ENCODE peak calls at places on chromosomes 5 and 9, in six cellular contexts. One of them, this sample, is unnamed.

GRCh38 chr5:51201024-51201423 is 182.2 kb upstream of the ISL1 start:
- DNase-seq in choroid plexus epithelial cell: no peak
- DNase-seq in left ventricle myocardium inferior: no peak
- DNase-seq in tibial artery: no peak
- DNase-seq in ovary: no peak
- DNase-seq in adrenal gland: no peak
- DNase-seq in this sample: no peak

GRCh38 chr5:93305984-93306383 is 275.0 kb downstream of the NR2F1-AS1 start:
- DNase-seq in choroid plexus epithelial cell: peak
- DNase-seq in left ventricle myocardium inferior: no peak
- DNase-seq in tibial artery: no peak
- DNase-seq in ovary: no peak
- DNase-seq in adrenal gland: no peak
- DNase-seq in this sample: peak

GRCh38 chr9:137381501-137382443 is 41.2 kb downstream of the EXD3 start:
- DNase-seq in choroid plexus epithelial cell: no peak
- DNase-seq in left ventricle myocardium inferior: no peak
- DNase-seq in tibial artery: no peak
- DNase-seq in ovary: peak
- DNase-seq in adrenal gland: no peak
- DNase-seq in this sample: no peak

GRCh38 chr9:100848731-100849130 is 179.8 kb upstream of the PLPPR1 start:
- DNase-seq in choroid plexus epithelial cell: no peak
- DNase-seq in left ventricle myocardium inferior: no peak
- DNase-seq in tibial artery: no peak
- DNase-seq in ovary: no peak
- DNase-seq in adrenal gland: no peak
- DNase-seq in this sample: no peak

GRCh38 chr9:69452110-69452780 is 127.2 kb downstream of the ENTREP1 start:
- DNase-seq in choroid plexus epithelial cell: peak
- DNase-seq in left ventricle myocardium inferior: no peak
- DNase-seq in tibial artery: no peak
- DNase-seq in ovary: no peak
- DNase-seq in adrenal gland: no peak
- DNase-seq in this sample: peak

GRCh38 chr5:147611483-147611882 is 101.6 kb upstream of the DPYSL3 start:
- DNase-seq in choroid plexus epithelial cell: no peak
- DNase-seq in left ventricle myocardium inferior: no peak
- DNase-seq in tibial artery: no peak
- DNase-seq in ovary: no peak
- DNase-seq in adrenal gland: no peak
- DNase-seq in this sample: no peak

GRCh38 chr5:88150747-88151146 is 117.9 kb downstream of the TMEM161B start:
- DNase-seq in choroid plexus epithelial cell: no peak
- DNase-seq in left ventricle myocardium inferior: no peak
- DNase-seq in tibial artery: no peak
- DNase-seq in ovary: no peak
- DNase-seq in adrenal gland: no peak
- DNase-seq in this sample: no peak

GRCh38 chr9:14868772-14869583 is 41.2 kb downstream of the FREM1 start:
- DNase-seq in choroid plexus epithelial cell: no peak
- DNase-seq in left ventricle myocardium inferior: no peak
- DNase-seq in tibial artery: no peak
- DNase-seq in ovary: no peak
- DNase-seq in adrenal gland: no peak
- DNase-seq in this sample: peak

GRCh38 chr9:137278061-137278912 is 761 bp downstream of the TOR4A start:
- DNase-seq in choroid plexus epithelial cell: peak
- DNase-seq in left ventricle myocardium inferior: no peak
- DNase-seq in tibial artery: no peak
- DNase-seq in ovary: peak
- DNase-seq in adrenal gland: no peak
- DNase-seq in this sample: no peak

GRCh38 chr5:40080191-40080590 is 599.5 kb upstream of the PTGER4 start:
- DNase-seq in choroid plexus epithelial cell: no peak
- DNase-seq in left ventricle myocardium inferior: no peak
- DNase-seq in tibial artery: no peak
- DNase-seq in ovary: no peak
- DNase-seq in adrenal gland: no peak
- DNase-seq in this sample: no peak

GRCh38 chr5:143592648-143593047 is 189.2 kb upstream of the NR3C1 start:
- DNase-seq in choroid plexus epithelial cell: peak
- DNase-seq in left ventricle myocardium inferior: no peak
- DNase-seq in tibial artery: no peak
- DNase-seq in ovary: no peak
- DNase-seq in adrenal gland: peak
- DNase-seq in this sample: no peak

GRCh38 chr5:83145241-83145640 is 67.9 kb downstream of the XRCC4 start:
- DNase-seq in choroid plexus epithelial cell: peak
- DNase-seq in left ventricle myocardium inferior: no peak
- DNase-seq in tibial artery: no peak
- DNase-seq in ovary: no peak
- DNase-seq in adrenal gland: no peak
- DNase-seq in this sample: no peak

GRCh38 chr9:79452265-79452664 is 119.5 kb upstream of the TLE4 start:
- DNase-seq in choroid plexus epithelial cell: no peak
- DNase-seq in left ventricle myocardium inferior: no peak
- DNase-seq in tibial artery: no peak
- DNase-seq in ovary: no peak
- DNase-seq in adrenal gland: no peak
- DNase-seq in this sample: no peak

GRCh38 chr5:167899490-167899889 is 392.0 kb upstream of the WWC1 start:
- DNase-seq in choroid plexus epithelial cell: peak
- DNase-seq in left ventricle myocardium inferior: no peak
- DNase-seq in tibial artery: no peak
- DNase-seq in ovary: no peak
- DNase-seq in adrenal gland: no peak
- DNase-seq in this sample: no peak

GRCh38 chr5:78341445-78341844 is 19.0 kb upstream of the SCAMP1 start:
- DNase-seq in choroid plexus epithelial cell: peak
- DNase-seq in left ventricle myocardium inferior: no peak
- DNase-seq in tibial artery: no peak
- DNase-seq in ovary: no peak
- DNase-seq in adrenal gland: no peak
- DNase-seq in this sample: no peak

GRCh38 chr9:6449645-6450044 is 36.6 kb downstream of the UHRF2 start:
- DNase-seq in choroid plexus epithelial cell: no peak
- DNase-seq in left ventricle myocardium inferior: no peak
- DNase-seq in tibial artery: no peak
- DNase-seq in ovary: no peak
- DNase-seq in adrenal gland: no peak
- DNase-seq in this sample: no peak

GRCh38 chr5:9222054-9222738 is 323.7 kb downstream of the SEMA5A start:
- DNase-seq in choroid plexus epithelial cell: no peak
- DNase-seq in left ventricle myocardium inferior: no peak
- DNase-seq in tibial artery: no peak
- DNase-seq in ovary: no peak
- DNase-seq in adrenal gland: no peak
- DNase-seq in this sample: no peak

GRCh38 chr5:173397531-173397930 is 69.3 kb upstream of the STC2 start:
- DNase-seq in choroid plexus epithelial cell: no peak
- DNase-seq in left ventricle myocardium inferior: no peak
- DNase-seq in tibial artery: no peak
- DNase-seq in ovary: no peak
- DNase-seq in adrenal gland: no peak
- DNase-seq in this sample: no peak

GRCh38 chr5:168136340-168136739 is 155.1 kb upstream of the WWC1 start:
- DNase-seq in choroid plexus epithelial cell: no peak
- DNase-seq in left ventricle myocardium inferior: no peak
- DNase-seq in tibial artery: no peak
- DNase-seq in ovary: no peak
- DNase-seq in adrenal gland: no peak
- DNase-seq in this sample: no peak

GRCh38 chr5:61333351-61334223 is 1.5 kb downstream of the ZSWIM6 start:
- DNase-seq in choroid plexus epithelial cell: no peak
- DNase-seq in left ventricle myocardium inferior: peak
- DNase-seq in tibial artery: peak
- DNase-seq in ovary: peak
- DNase-seq in adrenal gland: peak
- DNase-seq in this sample: peak

GRCh38 chr5:177455036-177455660 is 8.5 kb downstream of the PRR7 start:
- DNase-seq in choroid plexus epithelial cell: peak
- DNase-seq in left ventricle myocardium inferior: peak
- DNase-seq in tibial artery: peak
- DNase-seq in ovary: peak
- DNase-seq in adrenal gland: peak
- DNase-seq in this sample: peak

GRCh38 chr9:92378825-92379535 is 25.4 kb downstream of the OGN start:
- DNase-seq in choroid plexus epithelial cell: no peak
- DNase-seq in left ventricle myocardium inferior: no peak
- DNase-seq in tibial artery: no peak
- DNase-seq in ovary: no peak
- DNase-seq in adrenal gland: no peak
- DNase-seq in this sample: no peak

GRCh38 chr5:76691470-76692273 is 24.3 kb upstream of the F2R start:
- DNase-seq in choroid plexus epithelial cell: peak
- DNase-seq in left ventricle myocardium inferior: no peak
- DNase-seq in tibial artery: no peak
- DNase-seq in ovary: no peak
- DNase-seq in adrenal gland: no peak
- DNase-seq in this sample: peak

GRCh38 chr9:22073349-22073748 is 64.2 kb upstream of the CDKN2B start:
- DNase-seq in choroid plexus epithelial cell: no peak
- DNase-seq in left ventricle myocardium inferior: no peak
- DNase-seq in tibial artery: no peak
- DNase-seq in ovary: no peak
- DNase-seq in adrenal gland: no peak
- DNase-seq in this sample: no peak

GRCh38 chr5:50564079-50564478 is 102.4 kb upstream of the PARP8 start:
- DNase-seq in choroid plexus epithelial cell: no peak
- DNase-seq in left ventricle myocardium inferior: no peak
- DNase-seq in tibial artery: no peak
- DNase-seq in ovary: no peak
- DNase-seq in adrenal gland: no peak
- DNase-seq in this sample: no peak

GRCh38 chr9:37969130-37969529 is 65.2 kb upstream of the SLC25A51 start:
- DNase-seq in choroid plexus epithelial cell: peak
- DNase-seq in left ventricle myocardium inferior: peak
- DNase-seq in tibial artery: no peak
- DNase-seq in ovary: no peak
- DNase-seq in adrenal gland: peak
- DNase-seq in this sample: no peak

GRCh38 chr9:136470792-136471469 is 11.9 kb downstream of the SEC16A start:
- DNase-seq in choroid plexus epithelial cell: no peak
- DNase-seq in left ventricle myocardium inferior: no peak
- DNase-seq in tibial artery: no peak
- DNase-seq in ovary: no peak
- DNase-seq in adrenal gland: no peak
- DNase-seq in this sample: no peak

GRCh38 chr9:113580041-113580953 is 116.8 kb downstream of the RGS3 start:
- DNase-seq in choroid plexus epithelial cell: peak
- DNase-seq in left ventricle myocardium inferior: peak
- DNase-seq in tibial artery: peak
- DNase-seq in ovary: no peak
- DNase-seq in adrenal gland: peak
- DNase-seq in this sample: no peak

GRCh38 chr5:98638701-98639100 is 134.8 kb upstream of the RGMB start:
- DNase-seq in choroid plexus epithelial cell: peak
- DNase-seq in left ventricle myocardium inferior: no peak
- DNase-seq in tibial artery: peak
- DNase-seq in ovary: peak
- DNase-seq in adrenal gland: peak
- DNase-seq in this sample: no peak

GRCh38 chr9:134732392-134733110 is 90.9 kb downstream of the COL5A1 start:
- DNase-seq in choroid plexus epithelial cell: peak
- DNase-seq in left ventricle myocardium inferior: no peak
- DNase-seq in tibial artery: no peak
- DNase-seq in ovary: peak
- DNase-seq in adrenal gland: no peak
- DNase-seq in this sample: no peak

DNA sequence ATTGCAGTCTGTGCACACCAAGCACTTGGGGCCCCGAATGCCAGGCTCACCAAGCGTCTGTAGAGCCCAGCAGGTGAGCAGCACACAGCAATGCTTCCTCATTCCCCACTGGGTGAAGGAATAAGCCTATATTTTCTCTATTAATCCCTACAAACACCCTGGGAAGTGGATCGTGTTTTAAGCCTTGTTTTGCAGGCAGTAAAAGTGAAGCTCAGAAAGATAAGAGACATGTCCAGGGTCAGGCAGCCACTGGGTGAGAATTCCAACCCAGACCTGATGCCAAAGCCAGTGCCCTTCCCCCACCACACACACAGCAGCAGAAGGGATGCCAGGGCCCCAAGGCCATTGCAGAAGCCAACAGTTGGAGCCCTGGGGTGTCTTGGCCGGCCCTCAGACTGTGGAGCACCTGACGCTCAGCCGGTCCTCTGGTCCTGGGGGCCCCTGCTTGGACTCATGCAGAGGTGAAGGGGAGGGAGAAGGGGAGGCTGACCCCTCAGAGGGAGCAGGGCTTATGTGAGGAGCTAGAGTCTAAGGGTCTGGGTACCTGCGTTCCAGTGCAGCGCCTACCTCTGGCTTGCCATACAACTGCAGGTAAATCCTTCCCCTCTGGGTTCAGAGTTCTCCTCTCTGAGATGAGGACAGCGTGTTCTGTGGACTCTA is 26.3 kb upstream of the SYNPO start:
- DNase-seq in choroid plexus epithelial cell: no peak
- DNase-seq in left ventricle myocardium inferior: peak
- DNase-seq in tibial artery: no peak
- DNase-seq in ovary: no peak
- DNase-seq in adrenal gland: peak
- DNase-seq in this sample: no peak
- TF ChIP-seq CTCF in choroid plexus epithelial cell: peak
- TF ChIP-seq CTCF in left ventricle myocardium inferior: peak
- TF ChIP-seq CTCF in tibial artery: no peak
- TF ChIP-seq CTCF in ovary: no peak
- TF ChIP-seq CTCF in adrenal gland: peak
- TF ChIP-seq CTCF in this sample: no peak

DNA sequence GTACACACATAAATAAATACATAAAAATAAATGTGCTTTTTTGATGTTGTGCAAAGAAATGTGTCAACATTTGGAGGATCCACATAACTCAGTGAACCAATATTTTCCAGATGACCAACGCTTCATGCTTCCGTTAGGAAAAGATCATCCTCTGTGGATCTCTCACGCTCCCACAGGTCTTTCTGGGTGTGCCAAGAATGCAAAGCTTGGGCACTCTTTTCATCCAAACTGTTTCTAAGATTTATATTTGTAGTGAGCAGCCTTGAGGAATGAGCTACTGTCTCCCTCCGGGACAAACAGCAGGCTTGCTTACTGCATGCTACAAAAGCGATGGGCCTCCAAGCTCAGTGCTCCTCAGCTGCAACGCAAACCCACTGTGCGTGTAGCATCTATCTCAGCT is 46.2 kb upstream of the RUFY1 start:
- DNase-seq in choroid plexus epithelial cell: no peak
- DNase-seq in left ventricle myocardium inferior: no peak
- DNase-seq in tibial artery: no peak
- DNase-seq in ovary: no peak
- DNase-seq in adrenal gland: no peak
- DNase-seq in this sample: no peak
- TF ChIP-seq CTCF in choroid plexus epithelial cell: no peak
- TF ChIP-seq CTCF in left ventricle myocardium inferior: no peak
- TF ChIP-seq CTCF in tibial artery: no peak
- TF ChIP-seq CTCF in ovary: no peak
- TF ChIP-seq CTCF in adrenal gland: no peak
- TF ChIP-seq CTCF in this sample: no peak

GRCh38 chr5:53425598-53426516 is 54.6 kb upstream of the FST start:
- DNase-seq in choroid plexus epithelial cell: no peak
- DNase-seq in left ventricle myocardium inferior: no peak
- DNase-seq in tibial artery: no peak
- DNase-seq in ovary: no peak
- DNase-seq in adrenal gland: peak
- DNase-seq in this sample: peak
- TF ChIP-seq CTCF in choroid plexus epithelial cell: peak
- TF ChIP-seq CTCF in left ventricle myocardium inferior: no peak
- TF ChIP-seq CTCF in tibial artery: no peak
- TF ChIP-seq CTCF in ovary: no peak
- TF ChIP-seq CTCF in adrenal gland: peak
- TF ChIP-seq CTCF in this sample: peak

GRCh38 chr9:127393680-127394079 is 3.3 kb upstream of the SLC2A8 start:
- DNase-seq in choroid plexus epithelial cell: peak
- DNase-seq in left ventricle myocardium inferior: no peak
- DNase-seq in tibial artery: no peak
- DNase-seq in ovary: no peak
- DNase-seq in adrenal gland: peak
- DNase-seq in this sample: no peak
- TF ChIP-seq CTCF in choroid plexus epithelial cell: peak
- TF ChIP-seq CTCF in left ventricle myocardium inferior: no peak
- TF ChIP-seq CTCF in tibial artery: no peak
- TF ChIP-seq CTCF in ovary: no peak
- TF ChIP-seq CTCF in adrenal gland: no peak
- TF ChIP-seq CTCF in this sample: no peak